ENCODE peak calls at places on chromosomes 12 and 14, in four cellular contexts. G is gastrocnemius medialis, D is body of pancreas, C is GM12891. A is an unnamed sample.
A peak's percentile ranks its signal among the peaks of the same experiment; 100 is the strongest.

GRCh38 chr12:115172521-115172920 is 488.5 kb upstream of the TBX3 start:
- DNase-seq in G (no peak), D (no peak), C (no peak), A (no peak)

GRCh38 chr14:64591809-64592208 is 42.0 kb downstream of the PPP1R36 start:
- DNase-seq in G (no peak), D (no peak), C (no peak), A (no peak)

GRCh38 chr14:67738740-67739504 is 37.2 kb downstream of the RDH12 start:
- DNase-seq in G (peak; percentile 79), D (peak; percentile 81), C (no peak), A (no peak)

GRCh38 chr12:41108032-41108431 is 80.1 kb upstream of the PDZRN4 start:
- DNase-seq in G (peak; percentile 22), D (no peak), C (no peak), A (no peak)

GRCh38 chr12:40634431-40635131 is 57.7 kb upstream of the CNTN1 start:
- DNase-seq in G (no peak), D (no peak), C (no peak), A (no peak)

GRCh38 chr14:69055125-69055524 is 76.0 kb upstream of the ACTN1 start:
- DNase-seq in G (no peak), D (no peak), C (no peak), A (no peak)

GRCh38 chr14:34030864-34031263 is 80.0 kb upstream of the EGLN3 start:
- DNase-seq in G (peak; percentile 50), D (no peak), C (no peak), A (no peak)

GRCh38 chr12:2348477-2348852 is 295.7 kb downstream of the CACNA1C start:
- DNase-seq in G (no peak), D (no peak), C (no peak), A (no peak)

GRCh38 chr14:45091696-45092095 is 7.8 kb downstream of the PRPF39 start:
- DNase-seq in G (no peak), D (no peak), C (no peak), A (no peak)

GRCh38 chr14:75969126-75969525 is 12.7 kb downstream of the TGFB3 start:
- DNase-seq in G (no peak), D (no peak), C (no peak), A (no peak)

GRCh38 chr14:62206456-62206855 is 444.2 kb downstream of the SNAPC1 start:
- DNase-seq in G (no peak), D (no peak), C (no peak), A (no peak)

GRCh38 chr14:68449565-68450295 is 343.1 kb downstream of the ZFP36L1 start:
- DNase-seq in G (no peak), D (no peak), C (no peak), A (no peak)

GRCh38 chr12:115672506-115673080 is 604.9 kb downstream of the MED13L start:
- DNase-seq in G (no peak), D (no peak), C (no peak), A (no peak)

GRCh38 chr12:5232291-5232690 is 188.6 kb downstream of the KCNA5 start:
- DNase-seq in G (no peak), D (no peak), C (no peak), A (no peak)

GRCh38 chr12:100234591-100235304 is 32.1 kb downstream of the DEPDC4 start:
- DNase-seq in G (no peak), D (no peak), C (no peak), A (peak; percentile 48)

GRCh38 chr12:114732426-114733030 is 48.6 kb upstream of the TBX3 start:
- DNase-seq in G (no peak), D (no peak), C (no peak), A (no peak)

GRCh38 chr12:48351022-48351708 is 446 bp upstream of the ZNF641 start:
- DNase-seq in G (peak; percentile 78), D (peak; percentile 84), C (no peak), A (no peak)

GRCh38 chr14:91377700-91378652 is 39.6 kb downstream of the CCDC88C start:
- DNase-seq in G (no peak), D (no peak), C (no peak), A (peak; percentile 17)

GRCh38 chr14:91269076-91269991 is 24.8 kb upstream of the GPR68 start:
- DNase-seq in G (peak; percentile 34), D (no peak), C (no peak), A (no peak)

GRCh38 chr12:12428961-12429657 is 72.2 kb downstream of the BORCS5 start:
- DNase-seq in G (no peak), D (no peak), C (no peak), A (no peak)

GRCh38 chr12:111444706-111445310 is 39.1 kb downstream of the SH2B3 start:
- DNase-seq in G (peak; percentile 67), D (peak; percentile 56), C (peak; percentile 83), A (no peak)

GRCh38 chr14:68951051-68951797 is 27.9 kb downstream of the ACTN1 start:
- DNase-seq in G (peak; percentile 79), D (peak; percentile 60), C (no peak), A (no peak)

GRCh38 chr12:98431089-98431488 is 84.3 kb upstream of the TMPO start:
- DNase-seq in G (no peak), D (no peak), C (no peak), A (no peak)

GRCh38 chr14:92844220-92844619 is 50.1 kb downstream of the GOLGA5 start:
- DNase-seq in G (no peak), D (no peak), C (no peak), A (no peak)

GRCh38 chr12:124410354-124411175 is 115.7 kb downstream of the RFLNA start:
- DNase-seq in G (peak; percentile 90), D (peak; percentile 72), C (no peak), A (no peak)

GRCh38 chr12:107242189-107242588 is 148.8 kb upstream of the CRY1 start:
- DNase-seq in G (no peak), D (no peak), C (no peak), A (no peak)

GRCh38 chr12:28925726-28926376 is 223.2 kb upstream of the FAR2 start:
- DNase-seq in G (no peak), D (no peak), C (no peak), A (no peak)

GRCh38 chr12:117261267-117261666 is 71.0 kb upstream of the FBXO21 start:
- DNase-seq in G (no peak), D (no peak), C (no peak), A (no peak)

GRCh38 chr12:41512531-41512930 is 324.4 kb downstream of the PDZRN4 start:
- DNase-seq in G (no peak), D (no peak), C (no peak), A (peak; percentile 56)

GRCh38 chr12:127742231-127742630 is 524.7 kb upstream of the TMEM132C start:
- DNase-seq in G (no peak), D (no peak), C (no peak), A (no peak)

GRCh38 chr12:6765048-6765633 is 1.0 kb upstream of the PTMS start:
- DNase-seq in G (no peak), D (no peak), C (no peak), A (peak; percentile 75)

GRCh38 chr14:95523051-95523817 is 6.8 kb upstream of the SYNE3 start:
- DNase-seq in G (no peak), D (no peak), C (no peak), A (peak; percentile 88)
- TF ChIP-seq POLR2A in G (no peak), D (no peak), C (no peak), A (peak; percentile 80)

DNA sequence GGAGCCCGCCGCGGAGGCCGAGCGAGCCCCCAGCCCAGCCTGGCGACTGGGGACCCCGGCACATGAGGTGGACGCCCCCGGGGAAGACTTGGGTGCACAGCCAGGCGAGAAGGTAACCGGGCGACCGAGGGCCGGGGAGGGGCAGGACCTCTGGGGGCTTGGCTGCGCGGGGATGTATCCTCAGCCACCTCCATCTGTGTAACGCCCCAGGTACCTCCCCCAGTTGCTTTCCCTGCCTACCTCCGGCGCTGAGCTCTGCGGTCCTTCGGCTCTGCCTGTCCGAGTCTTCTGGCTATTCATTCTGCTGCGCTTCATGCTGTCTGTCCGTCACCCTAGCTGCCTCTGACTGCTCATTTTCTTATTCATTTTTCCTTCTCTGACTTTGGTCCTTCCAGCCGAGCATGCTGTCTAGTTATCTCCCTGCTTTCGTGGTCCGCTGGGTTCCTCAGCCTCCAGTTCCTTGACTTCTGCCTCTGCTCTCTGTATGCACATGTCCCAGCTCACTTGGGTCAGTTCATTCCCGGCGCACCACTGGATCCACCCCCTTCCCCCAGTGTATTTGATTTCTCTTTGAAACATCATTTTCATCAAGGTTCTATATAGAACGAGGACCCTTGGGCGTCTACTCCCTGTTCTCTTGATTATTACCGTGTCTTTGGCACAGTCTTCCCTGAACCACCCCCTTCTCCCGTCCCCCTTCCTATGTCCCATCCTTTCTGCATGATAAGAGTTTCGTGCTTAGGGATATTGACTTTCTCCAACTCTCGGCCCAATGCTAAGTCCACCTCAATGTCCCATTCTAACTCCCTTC is 612 bp downstream of the PHC1 start:
- DNase-seq in G (no peak), D (peak; percentile 64), C (peak; percentile 67), A (peak; percentile 44)
- TF ChIP-seq POLR2A in G (no peak), D (no peak), C (no peak), A (no peak)

GRCh38 chr12:119594399-119594730 is 791 bp downstream of the TMEM233 start:
- DNase-seq in G (no peak), D (no peak), C (no peak), A (peak; percentile 60)

GRCh38 chr12:119593578-119594398 is at the start of gene TMEM233:
- DNase-seq in G (peak; percentile 84), D (no peak), C (no peak), A (peak; percentile 94)

GRCh38 chr12:119594772-119595445 is 1.3 kb downstream of the TMEM233 start:
- DNase-seq in G (peak; percentile 91), D (peak; percentile 8), C (no peak), A (peak; percentile 89)

GRCh38 chr12:119589634-119590033 is 3.9 kb upstream of the TMEM233 start:
- DNase-seq in G (no peak), D (no peak), C (no peak), A (no peak)

DNA sequence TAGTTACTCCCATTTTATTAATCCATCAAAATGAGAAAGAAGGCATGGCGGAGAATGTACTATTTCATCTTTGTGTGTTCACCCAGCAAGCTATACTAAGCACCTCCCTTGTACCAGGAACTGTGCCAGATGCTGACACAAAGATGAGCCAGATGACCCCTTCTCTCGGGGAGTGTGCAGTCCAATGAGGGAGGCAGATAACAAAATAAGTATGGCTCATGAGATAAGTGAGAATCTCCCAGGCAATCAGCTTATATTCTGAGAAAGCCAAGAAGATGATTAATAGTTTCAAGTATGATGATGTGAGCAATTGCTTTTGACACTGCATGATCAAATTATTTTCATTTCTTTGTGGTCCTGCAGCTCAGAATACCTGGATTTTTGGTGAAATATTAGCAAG is 1.3 kb upstream of the TMEM233 start:
- DNase-seq in G (peak; percentile 41), D (no peak), C (no peak), A (peak; percentile 97)
- TF ChIP-seq POLR2A in G (no peak), D (no peak), C (no peak), A (peak; percentile 39)

GRCh38 chr14:73759714-73760597 is 45.8 kb upstream of the PNMA1 start:
- DNase-seq in G (peak; percentile 98), D (peak; percentile 98), C (peak; percentile 84), A (peak; percentile 98)
- TF ChIP-seq POLR2A in G (peak; percentile 90), D (peak; percentile 95), C (peak; percentile 99), A (peak; percentile 94)

A was measured in erythroblast.